ENCODE peak calls at places on chromosomes 16 and 17, in six cellular contexts. E is heart left ventricle; C is CD8-positive, alpha-beta T cell; Z is retinal pigment epithelial cell; G is GM23248; W is testis. N is an unnamed sample.

GRCh38 chr16:78462261-78463208 is 363.1 kb downstream of the WWOX start:
- DNase-seq in E (no peak), C (no peak), Z (no peak), G (no peak), W (no peak), N (no peak)

GRCh38 chr17:74190807-74191206 is 12.7 kb upstream of the RPL38 start:
- DNase-seq in E (no peak), C (no peak), Z (no peak), G (peak; percentile 56), W (peak; percentile 40), N (peak; percentile 49)

GRCh38 chr16:66419527-66419926 is 7.6 kb upstream of the BEAN1 start:
- DNase-seq in E (no peak), C (no peak), Z (no peak), G (no peak), W (no peak), N (no peak)

GRCh38 chr16:22372882-22373661 is 1.3 kb downstream of the CDR2 start:
- DNase-seq in E (no peak), C (no peak), Z (no peak), G (peak; percentile 55), W (no peak), N (no peak)

GRCh38 chr17:71003736-71004135 is 834.4 kb downstream of the KCNJ2 start:
- DNase-seq in E (no peak), C (no peak), Z (no peak), G (no peak), W (no peak), N (no peak)

GRCh38 chr16:19885456-19886060 is 910 bp upstream of the GPRC5B start:
- DNase-seq in E (no peak), C (no peak), Z (no peak), G (no peak), W (peak; percentile 48), N (no peak)

GRCh38 chr16:13781579-13782338 is 138.2 kb upstream of the ERCC4 start:
- DNase-seq in E (no peak), C (no peak), Z (no peak), G (no peak), W (no peak), N (no peak)

GRCh38 chr17:27756467-27757371 is 43.6 kb downstream of the NOS2 start:
- DNase-seq in E (peak; percentile 38), C (peak; percentile 19), Z (no peak), G (peak; percentile 42), W (peak; percentile 73), N (peak; percentile 57)

GRCh38 chr17:77345260-77345910 is 204.6 kb downstream of the SEC14L1 start:
- DNase-seq in E (peak; percentile 26), C (no peak), Z (no peak), G (peak; percentile 30), W (peak; percentile 30), N (no peak)

GRCh38 chr16:59459811-59460210 is 725.7 kb upstream of the GOT2 start:
- DNase-seq in E (no peak), C (no peak), Z (no peak), G (peak; percentile 10), W (no peak), N (no peak)

GRCh38 chr16:30985401-30986128 is 558 bp downstream of the HSD3B7 start:
- DNase-seq in E (peak; percentile 54), C (no peak), Z (peak; percentile 25), G (peak; percentile 81), W (peak; percentile 43), N (peak; percentile 73)

GRCh38 chr17:31830971-31831755 is 27.9 kb downstream of the COPRS start:
- DNase-seq in E (no peak), C (no peak), Z (no peak), G (no peak), W (no peak), N (no peak)

GRCh38 chr17:74123350-74123749 is 80.1 kb upstream of the RPL38 start:
- DNase-seq in E (no peak), C (no peak), Z (no peak), G (peak; percentile 54), W (no peak), N (no peak)

GRCh38 chr17:60077672-60078519 is 825 bp downstream of the HEATR6 start:
- DNase-seq in E (no peak), C (no peak), Z (no peak), G (peak; percentile 69), W (no peak), N (peak; percentile 36)

GRCh38 chr17:71790791-71791190 is 330.0 kb upstream of the SOX9 start:
- DNase-seq in E (no peak), C (no peak), Z (no peak), G (peak; percentile 68), W (no peak), N (peak; percentile 58)

GRCh38 chr17:57597531-57598453 is 147.3 kb downstream of the CCDC182 start:
- DNase-seq in E (peak; percentile 77), C (no peak), Z (no peak), G (peak; percentile 84), W (peak; percentile 74), N (peak; percentile 75)

GRCh38 chr16:82971126-82971525 is 344.4 kb downstream of the CDH13 start:
- DNase-seq in E (no peak), C (no peak), Z (no peak), G (no peak), W (no peak), N (no peak)

DNA sequence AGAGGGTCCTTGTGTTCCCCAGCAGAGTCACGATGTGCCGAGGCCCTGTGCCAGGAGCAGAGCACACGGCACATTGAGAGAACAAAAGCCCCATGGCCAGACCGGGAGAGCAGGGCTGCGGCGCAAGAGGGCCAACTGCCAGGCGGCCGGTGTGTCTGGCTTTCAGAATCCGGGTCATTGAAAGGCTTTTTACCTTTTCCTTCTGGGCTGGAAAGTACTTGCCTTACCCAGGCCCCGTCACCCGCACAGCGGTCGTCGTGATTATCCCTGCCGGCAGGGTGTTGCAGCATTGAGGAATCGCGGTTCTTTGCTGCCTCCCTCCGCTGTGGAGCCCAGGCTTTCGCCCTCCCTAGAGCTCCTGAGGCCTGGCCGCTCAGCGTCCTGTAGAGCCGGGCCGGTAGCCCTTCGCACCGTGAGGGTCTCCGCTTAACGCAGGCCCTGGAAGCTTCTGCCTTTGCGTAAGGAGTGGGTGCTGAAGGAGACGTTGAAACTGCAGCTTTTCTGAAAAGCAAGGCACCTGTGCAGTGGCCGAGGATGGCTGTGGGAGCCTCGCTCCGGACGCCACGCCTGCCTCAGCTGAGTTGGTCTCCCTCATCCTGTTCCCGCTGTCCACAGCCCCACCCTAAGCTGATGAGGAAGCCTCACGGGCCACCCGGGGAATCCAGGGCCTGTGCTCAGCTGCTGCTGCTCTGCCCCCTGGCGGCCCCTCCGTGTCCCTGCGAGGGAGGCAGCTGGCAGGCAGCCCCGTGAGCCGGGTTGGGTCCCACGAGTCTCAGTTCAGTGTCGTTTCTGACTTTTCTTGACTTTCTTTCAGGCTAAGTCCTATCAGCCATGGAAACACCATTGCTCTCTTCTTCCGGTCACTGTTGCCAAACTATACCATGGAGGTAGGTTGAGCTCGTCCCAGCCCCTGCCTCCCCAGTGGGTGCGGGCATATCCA is 8.6 kb upstream of the MC1R start:
- DNase-seq in E (peak; percentile 84), C (peak; percentile 60), Z (no peak), G (peak; percentile 93), W (peak; percentile 92), N (peak; percentile 82)
- H3K4me3 ChIP-seq in E (no peak overlapping the region), C (no peak overlapping the region), Z (no peak overlapping the region), G (no peak overlapping the region), W (no peak overlapping the region), N (no peak overlapping the region)

DNA sequence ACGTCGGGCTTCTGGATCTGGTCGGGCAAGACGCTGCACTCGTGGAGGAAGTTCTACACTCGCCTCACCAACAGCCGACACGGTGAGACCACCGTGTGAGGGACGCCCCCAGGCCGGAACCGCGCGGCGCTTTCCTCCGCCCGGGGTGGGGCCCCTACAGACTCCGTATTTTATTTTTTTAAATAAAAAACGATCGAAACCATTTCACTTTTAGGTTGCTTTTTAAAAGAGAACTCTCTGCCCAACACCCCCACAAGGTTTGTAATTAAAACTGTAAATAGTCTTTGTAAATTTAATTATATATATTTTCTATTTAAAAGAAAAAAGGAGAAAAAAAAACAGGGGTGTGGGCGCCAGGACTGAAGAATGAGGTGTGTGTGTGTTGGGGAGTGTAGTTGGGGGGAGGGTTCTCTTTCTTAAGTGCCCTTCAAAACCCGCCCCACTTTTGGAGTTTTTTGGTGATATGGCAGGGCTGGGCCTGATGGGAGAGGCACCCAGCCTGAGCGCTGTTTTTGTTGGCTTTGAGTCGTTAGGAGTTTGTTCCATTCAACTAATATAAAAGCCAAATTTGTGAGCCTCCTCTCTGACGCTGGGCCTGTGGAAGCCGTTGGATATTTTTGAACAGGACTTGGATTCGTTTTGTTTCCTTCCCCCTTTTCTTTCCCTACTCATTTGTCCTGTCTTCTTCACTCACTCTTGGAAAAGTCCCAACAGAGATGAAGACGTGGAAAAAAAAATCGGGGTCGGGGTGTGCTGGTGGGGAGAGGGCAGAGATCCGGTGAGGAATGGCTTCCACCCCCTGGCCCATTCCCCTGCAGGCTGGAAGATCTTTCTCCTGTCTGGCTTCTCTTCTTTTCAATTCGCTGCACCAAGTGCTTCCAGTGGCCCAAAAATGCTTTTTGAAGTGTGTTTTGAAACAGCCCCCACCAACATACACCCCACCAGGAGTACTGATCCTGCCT is 2.3 kb downstream of the FZD2 start:
- DNase-seq in E (no peak), C (no peak), Z (no peak), G (peak; percentile 33), W (peak; percentile 28), N (no peak)
- H3K4me3 ChIP-seq in E (peak overlapping the region; percentile 29), C (no peak overlapping the region), Z (peak overlapping the region; percentile 71), G (peak overlapping the region; percentile 90), W (peak overlapping the region; percentile 74), N (no peak overlapping the region)

DNA sequence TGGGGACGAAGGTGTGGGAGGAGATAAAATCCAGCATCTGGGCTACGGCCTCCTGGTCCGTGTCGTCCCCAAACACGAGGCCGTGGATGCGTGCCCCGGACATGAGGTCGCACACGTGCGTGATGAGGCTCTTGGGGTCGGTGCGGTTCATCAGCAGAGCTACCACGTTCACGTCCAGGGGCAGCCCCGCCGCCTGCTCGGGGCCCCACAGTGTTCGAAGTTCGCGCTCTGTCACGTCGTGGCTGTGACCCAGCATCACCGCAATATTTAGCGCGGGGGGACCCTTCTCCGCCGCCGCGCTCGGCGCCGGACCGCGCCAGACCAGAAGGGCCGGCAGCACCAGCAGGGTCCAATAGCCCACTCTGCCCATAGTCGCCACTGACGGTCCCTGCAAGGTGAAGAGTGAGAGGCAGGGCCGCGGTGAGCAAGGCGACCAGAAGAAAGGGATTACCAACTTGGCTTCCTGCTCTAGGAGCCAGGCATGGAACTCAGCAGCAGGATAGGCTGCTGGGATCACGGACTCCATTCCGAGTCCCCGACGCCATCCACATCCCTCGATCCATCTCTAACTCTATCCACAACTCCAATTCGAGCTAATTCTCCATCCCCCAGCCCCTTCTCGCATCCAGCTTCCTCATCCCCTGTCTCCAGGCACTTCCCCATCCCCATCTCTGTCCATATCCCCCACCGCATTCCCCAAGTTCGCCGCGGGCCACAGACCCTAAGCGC is 2.0 kb downstream of the GRIN2A start:
- DNase-seq in E (no peak), C (no peak), Z (no peak), G (no peak), W (no peak), N (no peak)
- H3K4me3 ChIP-seq in E (no peak overlapping the region), C (no peak overlapping the region), Z (peak overlapping the region; percentile 49), G (no peak overlapping the region), W (peak overlapping the region; percentile 68), N (no peak overlapping the region)

DNA sequence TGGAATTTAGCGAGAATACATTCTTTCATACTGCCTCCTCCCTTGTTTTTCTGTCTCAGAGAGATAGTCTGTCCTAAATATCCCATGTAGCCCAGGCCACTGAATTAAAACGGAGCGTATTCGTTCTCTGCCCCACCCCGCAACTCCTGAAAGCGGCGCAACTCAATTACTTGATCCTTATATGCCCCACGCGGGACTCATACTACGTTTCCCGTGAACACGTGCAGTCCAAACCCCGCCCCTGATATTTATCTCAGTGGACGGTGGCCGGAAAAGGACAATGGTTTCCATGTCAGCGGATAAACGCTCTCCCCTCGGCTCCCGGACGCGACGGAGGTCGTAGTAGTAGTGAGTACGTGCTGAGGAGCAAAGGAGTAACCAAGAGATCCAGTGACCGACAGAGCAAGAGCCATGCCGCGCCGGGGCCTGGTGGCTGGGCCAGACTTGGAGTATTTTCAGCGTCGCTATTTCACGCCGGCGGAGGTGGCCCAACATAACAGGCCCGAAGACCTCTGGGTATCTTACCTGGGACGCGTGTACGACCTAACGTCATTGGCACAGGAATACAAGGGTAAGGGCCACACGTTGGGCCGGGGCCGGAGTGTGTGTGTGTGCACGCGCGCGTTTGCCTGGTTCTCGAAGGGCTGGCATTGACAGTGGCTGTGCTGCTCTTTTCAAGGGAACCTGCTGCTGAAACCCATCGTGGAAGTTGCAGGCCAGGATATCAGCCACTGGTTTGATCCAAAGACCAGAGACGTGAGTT is at the start of gene CYB5D1:
- DNase-seq in E (peak; percentile 93), C (peak; percentile 81), Z (no peak), G (peak; percentile 98), W (peak; percentile 97), N (peak; percentile 92)
- H3K4me3 ChIP-seq in E (peak within 1 kb of the TSS; percentile 67), C (peak within 1 kb of the TSS; percentile 98), Z (peak within 1 kb of the TSS; percentile 52), G (peak within 1 kb of the TSS; percentile 80), W (peak within 1 kb of the TSS; percentile 66), N (peak within 1 kb of the TSS; percentile 73)

N was measured in epithelial cell of esophagus.